ENCODE peak calls at places on chromosome 18, in eight cellular contexts. E, T, F, C, J, D, K and P are unnamed samples.

GRCh38 chr18:35099911-35100310 is 58.7 kb downstream of the MAPRE2 start:
- DNase-seq in F (no peak), K (no peak), T (peak), D (no peak), C (no peak), J (no peak), E (no peak), P (no peak)

GRCh38 chr18:76565238-76566173 is 70.5 kb upstream of the ZNF516 start:
- DNase-seq in E (peak), T (peak), K (no peak), F (peak), C (peak), D (peak), J (no peak), P (peak)

GRCh38 chr18:75635096-75635495 is 207.6 kb upstream of the SMIM21 start:
- DNase-seq in E (no peak), C (no peak), D (no peak), K (no peak), T (no peak), F (no peak), J (no peak), P (no peak)

GRCh38 chr18:61531891-61532290 is 198.7 kb downstream of the CDH20 start:
- DNase-seq in K (no peak), C (no peak), J (no peak), D (no peak), E (no peak), F (no peak), T (no peak), P (no peak)

GRCh38 chr18:36078751-36079529 is 11.6 kb upstream of the RPRD1A start:
- DNase-seq in C (no peak), E (no peak), D (no peak), K (no peak), F (no peak), T (peak), J (no peak), P (no peak)

GRCh38 chr18:8910843-8911242 is 191.7 kb upstream of the NDUFV2 start:
- DNase-seq in C (no peak), K (no peak), E (no peak), D (no peak), J (no peak), F (no peak), T (no peak), P (no peak)

GRCh38 chr18:34880882-34881852 is 160.0 kb upstream of the MAPRE2 start:
- DNase-seq in F (peak), J (no peak), D (no peak), C (no peak), K (no peak), E (no peak), T (peak), P (no peak)

GRCh38 chr18:37251679-37252078 is 313.9 kb downstream of the CELF4 start:
- DNase-seq in D (no peak), K (no peak), J (no peak), E (no peak), C (peak), T (peak), F (no peak), P (no peak)

GRCh38 chr18:3603460-3604259 is 153.7 kb downstream of the TGIF1 start:
- DNase-seq in K (peak), T (peak), F (peak), E (no peak), J (peak), D (peak), C (peak), P (peak)

GRCh38 chr18:3162181-3162580 is 57.6 kb downstream of the MYOM1 start:
- DNase-seq in J (no peak), E (no peak), F (peak), D (peak), K (no peak), T (no peak), C (peak), P (no peak)

GRCh38 chr18:45733535-45733934 is 9.6 kb downstream of the SLC14A1 start:
- DNase-seq in K (no peak), E (no peak), D (peak), T (no peak), F (no peak), C (no peak), J (no peak), P (peak)

GRCh38 chr18:596288-596881 is 403 bp upstream of the CLUL1 start:
- DNase-seq in D (peak), C (peak), J (peak), F (peak), E (peak), K (peak), T (peak), P (peak)

GRCh38 chr18:45207328-45207727 is 407.9 kb upstream of the SLC14A2 start:
- DNase-seq in E (no peak), K (no peak), T (no peak), F (no peak), J (no peak), C (peak), D (no peak), P (no peak)

GRCh38 chr18:79982736-79983135 is 5.6 kb downstream of the TXNL4A start:
- DNase-seq in T (peak), C (no peak), E (no peak), K (no peak), J (no peak), F (no peak), D (no peak), P (no peak)

GRCh38 chr18:74455386-74455785 is 1.7 kb downstream of the DIPK1C start:
- DNase-seq in D (no peak), E (no peak), K (no peak), C (no peak), J (no peak), F (no peak), T (no peak), P (no peak)

GRCh38 chr18:33540392-33540791 is 37.6 kb upstream of the ASXL3 start:
- DNase-seq in F (no peak), E (no peak), K (no peak), J (peak), T (no peak), D (no peak), C (no peak), P (no peak)

GRCh38 chr18:7626922-7627440 is 59.9 kb downstream of the PTPRM start:
- DNase-seq in K (no peak), J (no peak), D (peak), C (peak), F (peak), T (peak), E (no peak), P (no peak)

GRCh38 chr18:676069-676468 is 18.6 kb downstream of the TYMS start:
- DNase-seq in F (no peak), T (no peak), D (no peak), K (no peak), J (no peak), E (no peak), C (no peak), P (no peak)

GRCh38 chr18:45517181-45517741 is 98.0 kb upstream of the SLC14A2 start:
- DNase-seq in F (no peak), E (no peak), K (no peak), C (no peak), D (no peak), T (peak), J (no peak), P (peak)

GRCh38 chr18:45664824-45665763 is 49.8 kb downstream of the SLC14A2 start:
- DNase-seq in F (peak), T (peak), C (peak), D (peak), J (peak), E (peak), K (peak), P (peak)

GRCh38 chr18:54684786-54685185 is 93.7 kb downstream of the DYNAP start:
- DNase-seq in D (peak), K (no peak), F (peak), T (no peak), J (no peak), E (no peak), C (no peak), P (peak)

GRCh38 chr18:79405781-79406575 is 10.2 kb downstream of the NFATC1 start:
- DNase-seq in D (no peak), E (no peak), F (no peak), T (no peak), J (peak), C (no peak), K (no peak), P (no peak)

GRCh38 chr18:52070295-52070756 is 269.7 kb upstream of the DCC start:
- DNase-seq in T (no peak), J (no peak), C (no peak), D (no peak), K (no peak), F (peak), E (no peak), P (no peak)

GRCh38 chr18:6747646-6748045 is 18.1 kb downstream of the ARHGAP28 start:
- DNase-seq in C (peak), T (peak), F (no peak), K (no peak), J (no peak), D (no peak), E (no peak), P (no peak)

GRCh38 chr18:56327171-56327885 is 311.1 kb downstream of the TXNL1 start:
- DNase-seq in K (no peak), J (no peak), T (peak), C (no peak), E (no peak), F (no peak), D (no peak), P (no peak)

GRCh38 chr18:32389868-32390267 is 80.8 kb downstream of the GAREM1 start:
- DNase-seq in J (no peak), E (no peak), F (no peak), T (no peak), K (no peak), C (no peak), D (no peak), P (no peak)

GRCh38 chr18:56509656-56510055 is 128.7 kb downstream of the TXNL1 start:
- DNase-seq in J (no peak), E (no peak), D (no peak), T (no peak), F (no peak), K (no peak), C (no peak), P (peak)

GRCh38 chr18:39825485-39825884 is 2129.5 kb upstream of the PIK3C3 start:
- DNase-seq in C (no peak), T (peak), K (no peak), J (no peak), E (no peak), D (no peak), F (no peak), P (no peak)

GRCh38 chr18:56986829-56987228 is 160.1 kb upstream of the BOD1L2 start:
- DNase-seq in J (no peak), D (peak), C (no peak), T (no peak), F (peak), K (no peak), E (no peak), P (peak)

GRCh38 chr18:34320267-34320666 is 95.6 kb upstream of the NOL4 start:
- DNase-seq in C (no peak), J (no peak), T (no peak), K (no peak), E (no peak), F (no peak), D (no peak), P (no peak)

DNA sequence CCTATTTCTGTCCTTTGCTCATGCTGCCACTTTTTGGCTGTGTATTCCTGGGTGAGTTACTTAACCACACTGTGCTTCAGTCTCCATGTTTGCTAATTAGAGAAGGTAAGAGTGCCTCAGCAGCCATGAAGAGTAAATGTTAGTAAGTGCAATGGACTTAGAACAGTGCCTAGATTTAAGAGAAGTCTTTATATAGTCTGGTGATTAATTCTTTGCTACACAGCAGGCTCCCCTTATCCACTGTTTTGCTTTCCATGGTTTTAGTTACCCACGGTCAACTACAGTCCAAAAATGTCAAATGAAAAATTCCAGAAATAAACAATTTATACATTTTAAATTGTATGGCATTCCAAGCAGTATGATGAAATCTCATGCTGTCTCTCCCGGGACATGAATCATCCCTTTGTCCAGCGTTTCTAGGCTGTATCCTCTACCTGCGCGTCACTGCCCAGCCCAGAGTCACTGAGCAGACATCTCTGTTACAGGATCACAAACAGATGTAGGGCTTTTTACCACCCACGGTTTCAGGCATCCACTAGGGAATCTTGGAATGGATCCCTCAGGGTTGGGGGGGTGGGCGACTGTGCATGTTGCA is 91.0 kb downstream of the CTIF start:
- DNase-seq in J (no peak), C (peak), T (peak), K (peak), F (peak), E (no peak), D (no peak), P (no peak)
- TF ChIP-seq EZH2phosphoT487 in J (no peak), C (no peak), T (no peak), K (no peak), F (no peak), E (no peak), D (no peak), P (no peak)

DNA sequence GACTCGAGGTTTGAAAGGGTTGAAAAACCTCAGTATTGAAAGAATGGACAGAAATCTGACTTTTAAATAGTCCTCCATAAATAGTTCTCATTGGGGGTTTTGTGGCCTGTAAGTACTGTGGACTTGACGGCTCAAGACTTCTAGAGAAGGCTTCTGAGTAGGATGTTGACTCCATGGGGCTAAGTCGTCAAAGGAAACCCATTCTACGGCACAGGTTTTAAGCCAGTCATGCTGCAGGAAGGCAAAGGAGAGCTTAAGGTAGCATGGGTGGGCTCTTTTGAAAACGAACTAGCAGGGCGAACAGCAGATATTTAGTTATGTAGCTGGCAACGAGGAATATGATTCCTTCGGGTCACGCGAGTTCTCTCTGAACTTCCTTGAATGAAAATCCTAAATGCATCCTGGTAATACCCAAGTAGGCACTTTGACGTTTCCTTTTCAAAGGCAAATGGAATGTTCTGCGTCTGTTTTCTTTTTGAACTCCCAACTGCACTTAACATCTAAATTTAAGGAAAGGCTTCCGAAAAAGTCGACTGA is 1.1 kb upstream of the NEDD4L start:
- DNase-seq in J (no peak), T (peak), C (peak), F (no peak), E (no peak), D (peak), K (no peak), P (peak)
- TF ChIP-seq EZH2phosphoT487 in J (no peak), T (no peak), C (no peak), F (no peak), E (no peak), D (no peak), K (no peak), P (no peak)

GRCh38 chr18:27952741-27953140 is 224.2 kb downstream of the CDH2 start:
- DNase-seq in J (no peak), K (no peak), T (peak), C (no peak), E (no peak), D (no peak), F (no peak), P (no peak)

GRCh38 chr18:27954226-27954625 is 222.7 kb downstream of the CDH2 start:
- DNase-seq in C (peak), F (no peak), E (no peak), D (no peak), T (peak), K (no peak), J (no peak), P (peak)

GRCh38 chr18:27948981-27949380 is 227.9 kb downstream of the CDH2 start:
- DNase-seq in J (no peak), C (no peak), K (no peak), F (no peak), D (no peak), T (no peak), E (no peak), P (no peak)
- TF ChIP-seq EZH2phosphoT487 in J (no peak), C (no peak), K (no peak), F (no peak), D (no peak), T (no peak), E (no peak), P (no peak)

GRCh38 chr18:14979875-14980274 is 231.9 kb downstream of the ANKRD30B start:
- DNase-seq in E (no peak), D (no peak), K (no peak), C (no peak), J (no peak), F (no peak), T (no peak), P (no peak)

GRCh38 chr18:14975431-14975830 is 227.5 kb downstream of the ANKRD30B start:
- DNase-seq in D (no peak), K (no peak), E (no peak), F (no peak), C (peak), J (no peak), T (no peak), P (no peak)

GRCh38 chr18:14976736-14977430 is 228.9 kb downstream of the ANKRD30B start:
- DNase-seq in D (no peak), J (no peak), T (peak), K (no peak), C (peak), E (no peak), F (no peak), P (no peak)

GRCh38 chr18:14978962-14979535 is 231.1 kb downstream of the ANKRD30B start:
- DNase-seq in F (no peak), J (peak), C (peak), K (no peak), E (no peak), D (peak), T (peak), P (no peak)

DNA sequence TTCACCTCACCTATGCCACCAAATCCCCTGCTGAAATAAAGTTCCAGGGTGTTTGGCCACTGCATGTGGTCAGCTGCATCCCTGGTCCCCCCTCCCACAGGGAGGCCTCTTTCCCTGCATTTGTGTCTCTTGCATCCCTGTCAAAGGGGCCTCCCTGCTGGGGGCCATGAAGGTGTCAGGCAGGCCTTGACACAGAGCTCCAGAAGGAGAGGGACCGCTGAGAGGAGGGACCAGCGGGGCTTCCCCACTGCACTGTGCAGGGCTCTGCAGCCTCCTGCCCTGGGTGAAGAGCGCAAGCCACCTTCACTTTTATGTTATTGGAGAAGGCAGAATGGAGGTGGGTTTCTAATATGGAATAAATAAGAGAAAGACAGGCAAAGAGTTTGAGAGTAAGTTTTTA is 230.2 kb downstream of the ANKRD30B start:
- DNase-seq in J (no peak), D (no peak), K (no peak), F (no peak), E (no peak), T (no peak), C (no peak), P (no peak)
- TF ChIP-seq EZH2phosphoT487 in J (no peak), D (no peak), K (no peak), F (no peak), E (no peak), T (no peak), C (no peak), P (no peak)

GRCh38 chr18:13435596-13436333 is 217.2 kb downstream of the LDLRAD4 start:
- DNase-seq in T (peak), C (peak), E (no peak), D (no peak), J (no peak), F (no peak), K (no peak), P (no peak)

GRCh38 chr18:13434854-13435253 is 216.3 kb downstream of the LDLRAD4 start:
- DNase-seq in F (no peak), T (no peak), C (no peak), D (no peak), E (no peak), K (no peak), J (no peak), P (no peak)

GRCh38 chr18:13437801-13438506 is 219.4 kb downstream of the LDLRAD4 start:
- DNase-seq in F (no peak), C (no peak), J (peak), D (no peak), T (no peak), K (no peak), E (peak), P (no peak)

GRCh38 chr18:13437034-13437433 is 218.5 kb downstream of the LDLRAD4 start:
- DNase-seq in D (no peak), F (no peak), J (no peak), T (no peak), K (no peak), C (no peak), E (no peak), P (no peak)

GRCh38 chr18:13436596-13436995 is 218.0 kb downstream of the LDLRAD4 start:
- DNase-seq in J (no peak), C (no peak), K (no peak), E (no peak), D (no peak), F (no peak), T (no peak), P (no peak)
- TF ChIP-seq EZH2phosphoT487 in J (no peak), C (no peak), K (no peak), E (no peak), D (no peak), F (no peak), T (no peak), P (no peak)

DNA sequence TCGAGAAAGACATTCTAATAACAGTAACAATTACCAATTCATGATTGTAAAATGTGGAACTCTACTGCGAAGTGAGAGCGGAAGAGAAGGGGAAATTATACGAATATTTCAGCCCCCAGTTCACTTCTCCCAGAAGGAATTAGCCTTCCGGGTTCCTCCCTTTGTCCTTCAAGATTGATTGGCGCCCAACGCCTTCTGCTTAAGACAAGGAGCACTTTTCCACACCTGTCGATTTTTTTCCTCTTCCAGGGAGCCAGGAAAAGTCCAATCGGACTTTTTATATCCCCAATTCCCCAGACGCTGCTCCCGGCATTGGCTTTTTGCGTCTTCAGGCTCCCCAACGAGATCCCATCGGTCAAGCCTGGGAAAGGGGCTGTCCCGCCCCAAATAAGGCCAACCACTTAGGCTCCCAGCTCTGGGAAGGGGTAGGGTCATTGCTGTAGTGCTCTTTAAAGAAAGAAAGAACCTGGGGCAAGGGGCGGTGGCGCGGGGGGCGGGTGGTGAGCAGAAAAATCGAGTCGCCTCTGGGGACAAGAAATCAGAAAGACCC is 1.5 kb downstream of the DSC2 start:
- DNase-seq in C (no peak), F (peak), J (no peak), K (no peak), T (no peak), E (no peak), D (peak), P (peak)
- TF ChIP-seq EZH2phosphoT487 in C (no peak), F (no peak), J (no peak), K (no peak), T (no peak), E (no peak), D (no peak), P (no peak)

DNA sequence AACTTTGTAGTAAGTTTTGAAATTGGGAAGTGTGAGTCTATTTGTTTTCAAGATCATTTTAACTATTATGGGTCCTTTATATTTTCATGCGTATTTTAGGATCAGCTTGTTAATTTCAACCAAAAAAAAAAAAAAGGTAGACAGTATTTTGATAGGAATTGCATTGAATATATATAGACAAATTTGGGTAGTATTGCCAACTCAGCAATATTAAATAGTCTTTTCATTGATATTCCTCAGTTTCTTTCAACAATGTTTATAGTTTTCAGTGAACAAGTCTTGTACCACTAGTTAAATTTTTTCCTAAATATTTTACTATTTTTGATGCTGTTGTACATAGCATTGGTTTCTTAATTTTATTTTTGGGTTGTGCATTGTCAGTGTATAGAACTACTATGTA is 149.9 kb downstream of the TAF4B start:
- DNase-seq in E (no peak), J (no peak), F (no peak), T (no peak), K (no peak), D (no peak), C (no peak), P (no peak)
- TF ChIP-seq EZH2phosphoT487 in E (no peak), J (no peak), F (no peak), T (no peak), K (no peak), D (no peak), C (no peak), P (no peak)